ENCODE peak calls at places on chromosomes 6 and 20, in ten cellular contexts. J, Z, P, T, B, N, V, H, Q and O are unnamed samples.

GRCh38 chr20:48944663-48945297 is 23.3 kb downstream of the ARFGEF2 start:
- DNase-seq in J (no peak), Z (no peak), P (no peak), T (no peak), H (no peak), Q (no peak), N (no peak), B (no peak), V (no peak), O (no peak)

GRCh38 chr20:47950103-47950502 is 164.8 kb upstream of the SULF2 start:
- DNase-seq in Q (no peak), B (no peak), Z (no peak), J (no peak), P (peak), V (no peak), H (no peak), T (no peak), N (peak), O (no peak)

GRCh38 chr20:23634985-23635767 is 2.6 kb downstream of the CST3 start:
- DNase-seq in T (no peak), V (no peak), N (no peak), Q (no peak), H (no peak), Z (peak), J (no peak), P (no peak), B (no peak), O (peak)

GRCh38 chr20:60132162-60132826 is 174.1 kb downstream of the CDH26 start:
- DNase-seq in H (no peak), P (no peak), B (no peak), J (no peak), N (no peak), Z (no peak), V (no peak), T (no peak), Q (no peak), O (no peak)

GRCh38 chr20:48722002-48722731 is 105.6 kb downstream of the PREX1 start:
- DNase-seq in T (no peak), P (peak), H (no peak), B (no peak), Z (no peak), Q (peak), N (no peak), J (peak), V (peak), O (no peak)

GRCh38 chr6:63452117-63452516 is 120.2 kb upstream of the LOC128125822 start:
- DNase-seq in N (no peak), V (no peak), T (no peak), H (no peak), B (no peak), J (no peak), Q (no peak), Z (no peak), P (no peak), O (peak)

GRCh38 chr6:311679-312220 is 19.5 kb downstream of the DUSP22 start:
- DNase-seq in P (no peak), B (no peak), T (no peak), Q (no peak), J (no peak), N (no peak), H (no peak), V (no peak), Z (no peak), O (no peak)

GRCh38 chr6:35318200-35318844 is 20.7 kb downstream of the DEF6 start:
- DNase-seq in N (peak), T (no peak), B (no peak), Q (peak), H (peak), Z (peak), J (no peak), V (no peak), P (peak), O (peak)

GRCh38 chr20:24777746-24778145 is 171.3 kb upstream of the CST7 start:
- DNase-seq in V (no peak), H (no peak), Z (no peak), P (no peak), N (no peak), J (no peak), Q (no peak), B (no peak), T (no peak), O (peak)

GRCh38 chr6:135675862-135676261 is 175.6 kb upstream of the PDE7B start:
- DNase-seq in N (peak), V (peak), H (no peak), P (peak), B (peak), Z (no peak), J (no peak), T (peak), Q (no peak), O (no peak)

GRCh38 chr20:62605236-62605948 is 36.9 kb upstream of the SLCO4A1 start:
- DNase-seq in J (no peak), N (no peak), V (no peak), Z (peak), P (no peak), T (no peak), H (no peak), B (no peak), Q (no peak), O (no peak)

GRCh38 chr6:13101409-13101808 is 226.9 kb downstream of the TBC1D7 start:
- DNase-seq in H (no peak), B (no peak), V (no peak), P (no peak), Q (no peak), N (no peak), Z (no peak), J (no peak), T (no peak), O (no peak)

GRCh38 chr6:139443226-139444112 is 69.0 kb upstream of the CITED2 start:
- DNase-seq in P (peak), Z (no peak), Q (no peak), B (no peak), V (no peak), N (no peak), J (no peak), T (no peak), H (no peak), O (no peak)

GRCh38 chr6:36350681-36351091 is 14.0 kb upstream of the BNIP5 start:
- DNase-seq in N (no peak), T (no peak), J (no peak), Q (no peak), H (no peak), V (peak), Z (no peak), P (peak), B (no peak), O (no peak)

GRCh38 chr20:63714858-63715257 is 7.0 kb downstream of the ZGPAT start:
- DNase-seq in B (no peak), J (no peak), V (no peak), P (no peak), Q (no peak), T (peak), H (no peak), Z (no peak), N (no peak), O (no peak)

GRCh38 chr20:57847104-57847503 is 137.3 kb upstream of the PMEPA1 start:
- DNase-seq in T (no peak), Q (no peak), Z (no peak), V (no peak), N (no peak), B (no peak), J (no peak), P (no peak), H (no peak), O (no peak)

GRCh38 chr6:56890066-56890465 is 64.8 kb upstream of the BEND6 start:
- DNase-seq in B (no peak), T (no peak), V (no peak), H (no peak), J (no peak), N (no peak), Q (no peak), P (no peak), Z (no peak), O (no peak)

GRCh38 chr20:63085087-63085861 is 78.5 kb upstream of the BHLHE23 start:
- DNase-seq in T (no peak), P (no peak), N (no peak), V (no peak), Q (no peak), H (no peak), Z (peak), J (no peak), B (no peak), O (peak)

GRCh38 chr6:149901444-149902140 is 3.7 kb upstream of the RAET1E start:
- DNase-seq in P (no peak), J (no peak), V (no peak), N (no peak), T (no peak), Q (no peak), Z (no peak), B (no peak), H (no peak), O (no peak)

GRCh38 chr20:37414636-37415035 is 68.7 kb downstream of the SRC start:
- DNase-seq in V (no peak), P (no peak), B (no peak), N (no peak), T (no peak), H (no peak), Z (no peak), J (no peak), Q (no peak), O (no peak)

GRCh38 chr20:12112089-12112474 is 194.4 kb downstream of the BTBD3 start:
- DNase-seq in B (no peak), T (no peak), N (no peak), Z (no peak), P (no peak), H (no peak), V (no peak), J (no peak), Q (no peak), O (no peak)

GRCh38 chr6:105359419-105360366 is 43.2 kb downstream of the PREP start:
- DNase-seq in Q (no peak), V (no peak), H (no peak), Z (no peak), B (no peak), T (no peak), P (peak), N (no peak), J (no peak), O (no peak)

GRCh38 chr20:60589624-60590023 is 631.4 kb downstream of the CDH26 start:
- DNase-seq in Z (no peak), H (no peak), V (peak), N (no peak), P (no peak), T (peak), Q (no peak), J (no peak), B (no peak), O (no peak)

GRCh38 chr6:107561325-107561724 is 71.4 kb downstream of the SOBP start:
- DNase-seq in H (no peak), Q (no peak), T (no peak), Z (peak), N (no peak), P (no peak), J (no peak), V (no peak), B (no peak), O (no peak)

GRCh38 chr20:62914970-62915457 is 11.3 kb downstream of the DIDO1 start:
- DNase-seq in B (peak), V (no peak), Z (no peak), N (peak), P (no peak), H (no peak), Q (peak), J (no peak), T (peak), O (no peak)

GRCh38 chr6:31949926-31950548 is 4.1 kb downstream of the CFB start:
- DNase-seq in J (no peak), V (no peak), H (no peak), B (no peak), P (no peak), N (no peak), Q (no peak), Z (no peak), T (no peak), O (no peak)

GRCh38 chr6:158803733-158804143 is 15.4 kb downstream of the EZR start:
- DNase-seq in T (peak), J (peak), H (no peak), N (no peak), Q (no peak), V (no peak), B (peak), Z (no peak), P (peak), O (no peak)

GRCh38 chr6:33587529-33588215 is 7.6 kb upstream of the BAK1 start:
- DNase-seq in T (no peak), H (no peak), N (peak), V (no peak), Q (no peak), J (no peak), Z (no peak), P (no peak), B (no peak), O (no peak)

GRCh38 chr6:132491303-132491702 is 21.6 kb downstream of the STX7 start:
- DNase-seq in Z (peak), P (peak), J (peak), H (no peak), B (no peak), Q (no peak), V (no peak), N (peak), T (no peak), O (no peak)

GRCh38 chr6:164322533-164322932 is 908.0 kb downstream of the QKI start:
- DNase-seq in T (no peak), V (no peak), H (no peak), Z (no peak), P (peak), B (no peak), J (no peak), Q (no peak), N (no peak), O (no peak)

GRCh38 chr6:15515660-15516375 is 147.0 kb downstream of the DTNBP1 start:
- DNase-seq in Q (no peak), H (no peak), P (no peak), V (no peak), B (no peak), Z (no peak), N (no peak), J (no peak), T (no peak), O (no peak)

GRCh38 chr6:15184441-15184861 is 61.4 kb upstream of the JARID2 start:
- DNase-seq in T (peak), V (no peak), Q (no peak), H (no peak), J (no peak), B (no peak), P (no peak), Z (no peak), N (no peak), O (no peak)

GRCh38 chr20:41249781-41250281 is 67.7 kb downstream of the ZHX3 start:
- DNase-seq in Q (peak), H (no peak), Z (no peak), J (no peak), B (no peak), P (peak), T (no peak), V (peak), N (peak), O (no peak)

GRCh38 chr6:14166821-14167220 is 49.2 kb downstream of the CD83 start:
- DNase-seq in P (no peak), Q (no peak), Z (no peak), N (no peak), B (no peak), J (no peak), H (no peak), V (no peak), T (no peak), O (no peak)